ENCODE peak calls at places on chromosomes 11 and 22, in seven cellular contexts. P is glutamatergic neuron; I is AG09319; F is Daoy; B is stimulated activated effector memory CD8-positive, alpha-beta T cell treated with anti-CD3 and anti-CD28 coated beads, Interleukin-12 subunit alpha, Interleukin-12 subunit beta, amount 100 ng/mL, for 72 hours; A is kidney epithelial cell; W is HFF-Myc. U is an unnamed sample.

GRCh38 chr11:3162410-3163240 is 2.5 kb downstream of the OSBPL5 start:
- DNase-seq in P (no peak), A (no peak), F (no peak), B (no peak), W (no peak), I (no peak), U (no peak)

GRCh38 chr22:47624277-47625012 is 862.0 kb downstream of the TBC1D22A start:
- DNase-seq in F (no peak), P (no peak), W (no peak), I (no peak), A (no peak), B (no peak), U (no peak)

GRCh38 chr22:31091106-31091975 is 10.2 kb downstream of the SMTN start:
- DNase-seq in P (no peak), I (no peak), B (no peak), F (no peak), A (no peak), W (no peak), U (no peak)

GRCh38 chr11:107566569-107566968 is 1.0 kb upstream of the ALKBH8 start:
- DNase-seq in B (no peak), F (no peak), I (no peak), W (no peak), A (no peak), P (no peak), U (no peak)

GRCh38 chr11:112785104-112785503 is 176.1 kb upstream of the NCAM1 start:
- DNase-seq in P (no peak), I (no peak), F (peak; percentile 77), W (no peak), B (no peak), A (no peak), U (no peak)

GRCh38 chr11:114209904-114210303 is 86.3 kb upstream of the NNMT start:
- DNase-seq in W (no peak), I (no peak), F (no peak), A (peak; percentile 41), B (no peak), P (no peak), U (no peak)

GRCh38 chr22:31952459-31952858 is 8.1 kb downstream of the YWHAH start:
- DNase-seq in A (no peak), I (peak; percentile 39), B (no peak), W (no peak), P (no peak), F (peak; percentile 54), U (peak; percentile 76)

GRCh38 chr11:2804701-2805387 is 80.7 kb downstream of the CDKN1C start:
- DNase-seq in I (no peak), P (peak; percentile 31), B (no peak), F (no peak), A (no peak), W (no peak), U (no peak)

GRCh38 chr22:46706060-46706459 is 32.0 kb downstream of the CERK start:
- DNase-seq in A (no peak), B (no peak), W (no peak), I (no peak), F (no peak), P (no peak), U (no peak)

GRCh38 chr11:119790476-119790875 is 61.5 kb upstream of the NECTIN1 start:
- DNase-seq in W (no peak), P (peak; percentile 15), I (no peak), A (no peak), B (no peak), F (no peak), U (no peak)

GRCh38 chr11:75133976-75134375 is 16.9 kb upstream of the SLCO2B1 start:
- DNase-seq in A (no peak), P (no peak), F (no peak), B (peak; percentile 8), W (no peak), I (no peak), U (no peak)

GRCh38 chr22:37213218-37213855 is 1.1 kb upstream of the SSTR3 start:
- DNase-seq in I (no peak), B (no peak), P (peak; percentile 8), F (no peak), W (no peak), A (no peak), U (no peak)

GRCh38 chr11:93622043-93622442 is 39.4 kb upstream of the CEP295 start:
- DNase-seq in A (no peak), B (no peak), W (no peak), F (no peak), I (no peak), P (no peak), U (no peak)

GRCh38 chr22:22239311-22239939 is 5.2 kb upstream of the VPREB1 start:
- DNase-seq in P (no peak), F (no peak), B (no peak), I (no peak), W (no peak), A (no peak), U (no peak)

GRCh38 chr22:44026630-44027511 is 2.8 kb downstream of the PARVB start:
- DNase-seq in W (no peak), I (no peak), F (peak; percentile 94), A (no peak), B (peak; percentile 84), P (no peak), U (no peak)

GRCh38 chr11:3905080-3905953 is 49.9 kb downstream of the STIM1 start:
- DNase-seq in P (no peak), W (no peak), A (peak; percentile 97), B (peak; percentile 60), F (peak; percentile 60), I (peak; percentile 44), U (no peak)

GRCh38 chr11:8086001-8086479 is 5.0 kb downstream of the TUB start:
- DNase-seq in P (no peak), A (no peak), I (no peak), B (no peak), W (no peak), F (peak; percentile 44), U (no peak)

GRCh38 chr11:108871152-108871551 is 206.3 kb downstream of the DDX10 start:
- DNase-seq in P (peak; percentile 47), A (no peak), I (peak; percentile 10), W (peak; percentile 15), F (peak; percentile 63), B (no peak), U (no peak)

GRCh38 chr22:16949561-16949960 is 58.5 kb downstream of the GAB4 start:
- DNase-seq in F (peak; percentile 41), W (no peak), P (no peak), A (no peak), I (no peak), B (no peak), U (no peak)

GRCh38 chr11:64352099-64353005 is 6.6 kb upstream of the RPS6KA4 start:
- DNase-seq in B (no peak), P (no peak), A (no peak), F (no peak), W (no peak), I (no peak), U (no peak)

GRCh38 chr11:133901316-133901715 is 55.5 kb downstream of the IGSF9B start:
- DNase-seq in I (no peak), F (no peak), W (no peak), P (no peak), B (no peak), A (no peak), U (no peak)

GRCh38 chr11:18013790-18014507 is 1.1 kb upstream of the SERGEF start:
- DNase-seq in I (no peak), W (no peak), B (no peak), P (peak; percentile 16), A (no peak), F (peak; percentile 15), U (no peak)

GRCh38 chr11:68031136-68031459 is 617 bp downstream of the NDUFS8 start:
- DNase-seq in I (no peak), P (no peak), A (no peak), B (no peak), W (no peak), F (no peak), U (no peak)

GRCh38 chr22:49295465-49295743 is 532.3 kb downstream of the BRD1 start:
- DNase-seq in B (no peak), A (no peak), F (no peak), P (no peak), I (no peak), W (no peak), U (no peak)

GRCh38 chr11:22792497-22792896 is 37.1 kb downstream of the SVIP start:
- DNase-seq in A (peak; percentile 34), B (no peak), W (no peak), I (no peak), P (no peak), F (peak; percentile 71), U (no peak)

GRCh38 chr11:33915521-33915920 is 23.6 kb upstream of the LMO2 start:
- DNase-seq in F (no peak), A (no peak), I (no peak), P (no peak), W (no peak), B (no peak), U (no peak)

GRCh38 chr11:34564807-34565241 is 51.2 kb upstream of the ELF5 start:
- DNase-seq in F (no peak), W (no peak), P (no peak), B (no peak), I (no peak), A (no peak), U (no peak)

GRCh38 chr22:39940757-39941305 is 19.4 kb upstream of the TMA7B start:
- DNase-seq in I (no peak), W (no peak), B (no peak), F (no peak), A (no peak), P (no peak), U (no peak)

GRCh38 chr22:23801886-23802377 is 15.2 kb downstream of the SMARCB1 start:
- DNase-seq in P (no peak), B (no peak), W (no peak), I (no peak), F (no peak), A (no peak), U (no peak)

GRCh38 chr11:6405039-6405667 is 13.7 kb downstream of the APBB1 start:
- DNase-seq in F (no peak), A (no peak), I (no peak), P (peak; percentile 65), W (no peak), B (peak; percentile 45), U (peak; percentile 84)